ENCODE peak calls at places on chromosomes 16 and 17, in six cellular contexts. O is IMR-90, K is kidney epithelial cell, X is mammary epithelial cell, V is cardiac muscle cell, Z is stomach. Y is an unnamed sample. For H3K27me3, the result is how much of the 10 kb centered on the place peaks cover.

GRCh38 chr17:59443106-59443505 is 111.7 kb downstream of the YPEL2 start:
- DNase-seq in V (no peak), O (no peak), X (no peak), Z (no peak), K (no peak), Y (no peak)

GRCh38 chr16:80060470-80060869 is 459.9 kb upstream of the MAF start:
- DNase-seq in O (no peak), K (no peak), X (no peak), Z (no peak), V (no peak), Y (peak)

GRCh38 chr17:66043419-66043818 is 148.5 kb downstream of the CEP112 start:
- DNase-seq in O (no peak), X (no peak), K (no peak), Z (no peak), V (no peak), Y (no peak)

GRCh38 chr16:26987631-26988030 is 79.1 kb upstream of the C16orf82 start:
- DNase-seq in X (no peak), O (peak), V (peak), K (peak), Z (no peak), Y (no peak)

GRCh38 chr17:49230636-49231562 is at the start of gene PHOSPHO1:
- DNase-seq in X (peak), V (peak), Z (peak), K (peak), O (peak), Y (peak)

GRCh38 chr17:39744836-39745215 is 7.1 kb downstream of the GRB7 start:
- DNase-seq in Z (no peak), K (no peak), X (no peak), O (no peak), V (no peak), Y (no peak)

GRCh38 chr17:76038050-76038449 is 10.9 kb upstream of the EVPL start:
- DNase-seq in Z (no peak), V (no peak), O (peak), K (no peak), X (no peak), Y (no peak)

GRCh38 chr16:12235110-12235509 is 258.6 kb downstream of the SNX29 start:
- DNase-seq in O (no peak), Z (no peak), K (no peak), X (no peak), V (no peak), Y (no peak)

GRCh38 chr16:35146723-35147458 is 1687.5 kb downstream of the TP53TG3F start:
- DNase-seq in Z (no peak), O (no peak), X (no peak), V (no peak), K (no peak), Y (no peak)

GRCh38 chr16:72530434-72530833 is 358.5 kb upstream of the PMFBP1 start:
- DNase-seq in X (peak), O (peak), K (no peak), Z (no peak), V (peak), Y (peak)

GRCh38 chr16:73013974-73014373 is 34.0 kb downstream of the ZFHX3 start:
- DNase-seq in Z (no peak), K (no peak), V (no peak), X (no peak), O (no peak), Y (no peak)

GRCh38 chr17:4980644-4981216 is 6.7 kb downstream of the CAMTA2 start:
- DNase-seq in X (no peak), K (no peak), O (peak), V (peak), Z (no peak), Y (peak)

GRCh38 chr17:65564793-65565192 is 3.3 kb upstream of the AXIN2 start:
- DNase-seq in K (peak), O (peak), X (no peak), V (peak), Z (peak), Y (no peak)

GRCh38 chr17:43453331-43453812 is 30.4 kb upstream of the DHX8 start:
- DNase-seq in V (no peak), X (no peak), Z (no peak), O (no peak), K (no peak), Y (no peak)

GRCh38 chr17:48012151-48012520 is 25.5 kb downstream of the COPZ2 start:
- DNase-seq in V (peak), K (no peak), X (no peak), O (no peak), Z (peak), Y (no peak)

GRCh38 chr16:4273858-4274291 is 1.1 kb upstream of the TFAP4 start:
- DNase-seq in O (peak), X (peak), V (peak), Z (peak), K (no peak), Y (no peak)

GRCh38 chr16:89601906-89602272 is 11.6 kb upstream of the DPEP1 start:
- DNase-seq in K (no peak), V (no peak), X (no peak), Z (no peak), O (no peak), Y (no peak)

GRCh38 chr16:89600427-89600826 is 13.0 kb upstream of the DPEP1 start:
- DNase-seq in K (no peak), V (no peak), X (peak), O (no peak), Z (no peak), Y (no peak)

GRCh38 chr16:89600956-89601355 is 12.5 kb upstream of the DPEP1 start:
- DNase-seq in Z (no peak), X (no peak), O (no peak), V (no peak), K (no peak), Y (no peak)

GRCh38 chr16:89602952-89603590 is 10.4 kb upstream of the DPEP1 start:
- DNase-seq in Z (no peak), V (no peak), K (no peak), X (no peak), O (no peak), Y (no peak)

GRCh38 chr16:89602273-89602951 is 11.0 kb upstream of the DPEP1 start:
- DNase-seq in K (peak), O (peak), V (peak), X (peak), Z (no peak), Y (peak)
- H3K4me3 ChIP-seq in K (no peak), O (no peak), V (no peak), X (peak), Z (no peak), Y (peak)

GRCh38 chr16:86573215-86573614 is 5.1 kb upstream of the FOXL1 start:
- DNase-seq in V (no peak), Z (no peak), K (no peak), X (no peak), O (no peak), Y (no peak)

GRCh38 chr16:86572616-86573015 is 5.7 kb upstream of the FOXL1 start:
- DNase-seq in Z (no peak), X (no peak), O (no peak), V (no peak), K (no peak), Y (no peak)

GRCh38 chr16:86575095-86575685 is 3.2 kb upstream of the FOXL1 start:
- DNase-seq in V (no peak), O (no peak), K (no peak), Z (no peak), X (no peak), Y (no peak)

GRCh38 chr16:86574646-86575045 is 3.7 kb upstream of the FOXL1 start:
- DNase-seq in O (no peak), Z (no peak), V (no peak), X (no peak), K (no peak), Y (no peak)

GRCh38 chr16:86573646-86574508 is 4.5 kb upstream of the FOXL1 start:
- DNase-seq in Z (no peak), K (no peak), O (no peak), V (no peak), X (no peak), Y (no peak)
- H3K27me3 ChIP-seq in Z (under half), K (under half), O (under half), V (half or more), X (under half), Y (under half)

DNA sequence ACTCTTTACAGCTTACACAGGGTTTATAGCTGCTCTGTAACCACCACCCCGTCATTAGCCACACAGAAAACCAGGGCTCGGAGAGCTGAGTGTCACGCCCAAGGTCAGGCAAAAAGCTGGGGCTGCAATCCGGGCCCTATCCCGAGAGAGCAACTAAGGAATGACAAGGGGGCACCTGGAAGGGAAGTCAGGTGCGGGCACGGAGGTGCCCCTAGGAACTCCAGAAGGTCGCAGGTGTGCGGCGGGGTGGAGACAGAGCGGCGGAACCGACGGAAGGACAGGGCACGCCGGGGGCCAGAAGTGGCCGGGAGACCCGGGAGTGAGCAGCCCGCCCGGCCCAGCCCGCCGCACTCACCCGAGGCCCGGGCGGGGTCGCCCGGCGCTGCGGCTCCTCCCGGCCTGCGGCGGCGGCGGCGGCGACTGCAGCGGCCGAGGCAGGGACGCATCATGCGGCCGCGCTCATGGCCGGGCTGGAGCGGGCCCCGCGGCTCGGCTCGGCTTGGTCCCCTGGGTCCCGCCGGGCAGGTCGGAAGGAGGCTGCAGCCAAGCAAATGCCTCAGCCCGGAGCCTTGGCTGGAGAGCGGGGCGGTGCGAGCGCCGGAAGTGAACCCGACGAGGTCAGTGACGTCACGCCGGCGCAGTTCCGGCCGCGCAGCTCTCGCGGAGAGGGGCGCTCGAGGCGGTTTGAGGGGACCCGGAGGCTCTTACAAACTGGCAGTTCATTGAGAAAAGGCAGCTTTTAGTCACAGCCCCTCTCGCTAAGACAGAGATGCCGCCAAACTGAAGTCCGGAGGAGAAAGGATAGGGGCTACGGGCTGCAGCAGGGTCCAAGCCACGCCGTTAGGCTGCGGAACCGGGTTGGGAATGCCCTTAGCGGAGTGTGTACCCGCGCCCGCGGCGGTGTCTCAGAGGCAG is at the start of gene ZDHHC7:
- DNase-seq in V (peak), Z (peak), K (no peak), X (peak), O (peak), Y (peak)
- TF ChIP-seq CTCF in V (peak), Z (no peak), K (no peak), X (no peak), O (peak), Y (no peak)

DNA sequence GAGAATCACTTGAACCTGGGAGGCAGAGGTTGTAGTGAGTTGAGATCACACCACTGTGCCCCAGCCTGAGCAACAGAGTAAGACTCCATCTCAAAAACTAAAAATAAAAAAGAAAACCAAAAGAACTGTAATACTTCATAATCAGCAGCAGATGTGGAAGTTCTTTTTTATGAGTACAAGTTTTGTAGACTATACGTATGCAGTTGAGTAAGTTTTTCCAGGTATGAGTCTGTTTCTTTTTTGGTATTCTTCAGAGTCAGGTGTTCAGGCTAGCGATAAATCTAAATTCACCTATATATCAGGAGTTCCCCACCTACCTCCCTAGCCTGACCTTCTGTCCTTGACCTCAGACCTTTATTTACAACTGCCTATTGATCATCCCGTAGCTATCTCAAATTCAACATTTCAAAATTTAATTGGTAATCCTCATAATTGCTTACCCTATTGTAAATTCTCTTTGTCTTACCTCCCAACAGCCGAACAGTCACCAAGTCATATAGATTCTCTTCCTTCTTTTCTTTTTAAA is 10.7 kb downstream of the DCTN5 start:
- DNase-seq in X (no peak), V (no peak), K (no peak), O (no peak), Z (no peak), Y (no peak)
- H3K4me3 ChIP-seq in X (no peak), V (no peak), K (no peak), O (no peak), Z (no peak), Y (no peak)

Y was measured in brain microvascular endothelial cell.